ENCODE peak calls at places on chromosome 17, in four cellular contexts. One of them, this sample, is unnamed.

GRCh38 chr17:12644623-12645022 is 21.1 kb upstream of the MYOCD start:
- DNase-seq in WTC11: no peak
- DNase-seq in HepG2: no peak
- DNase-seq in K562: no peak
- DNase-seq in this sample: no peak

GRCh38 chr17:1153795-1154546 is 25.8 kb downstream of the ABR start:
- DNase-seq in HepG2: peak
- DNase-seq in WTC11: peak
- DNase-seq in K562: peak
- DNase-seq in this sample: no peak

GRCh38 chr17:42325026-42325425 is 36.7 kb downstream of the STAT5A start:
- DNase-seq in K562: no peak
- DNase-seq in HepG2: no peak
- DNase-seq in WTC11: no peak
- DNase-seq in this sample: no peak

GRCh38 chr17:29585080-29585751 is 4.2 kb downstream of the GIT1 start:
- DNase-seq in WTC11: no peak
- DNase-seq in HepG2: no peak
- DNase-seq in K562: peak
- DNase-seq in this sample: no peak

GRCh38 chr17:10790491-10791401 is 13.2 kb downstream of the TMEM238L start:
- DNase-seq in HepG2: no peak
- DNase-seq in K562: peak
- DNase-seq in WTC11: no peak
- DNase-seq in this sample: no peak

GRCh38 chr17:37752482-37752881 is 7.6 kb upstream of the HNF1B start:
- DNase-seq in K562: no peak
- DNase-seq in WTC11: no peak
- DNase-seq in HepG2: no peak
- DNase-seq in this sample: no peak

GRCh38 chr17:76546556-76547182 is 6.8 kb downstream of the PRCD start:
- DNase-seq in K562: no peak
- DNase-seq in HepG2: no peak
- DNase-seq in WTC11: no peak
- DNase-seq in this sample: no peak

GRCh38 chr17:65785109-65785508 is 223.7 kb upstream of the AXIN2 start:
- DNase-seq in K562: no peak
- DNase-seq in HepG2: peak
- DNase-seq in WTC11: no peak
- DNase-seq in this sample: no peak

GRCh38 chr17:76153202-76153601 is 12.2 kb upstream of the FOXJ1 start:
- DNase-seq in WTC11: peak
- DNase-seq in K562: no peak
- DNase-seq in HepG2: no peak
- DNase-seq in this sample: no peak

GRCh38 chr17:74235040-74235581 is 21.7 kb downstream of the TTYH2 start:
- DNase-seq in K562: peak
- DNase-seq in HepG2: no peak
- DNase-seq in WTC11: no peak
- DNase-seq in this sample: peak

GRCh38 chr17:55420067-55420775 is 1.4 kb downstream of the MMD start:
- DNase-seq in WTC11: no peak
- DNase-seq in HepG2: no peak
- DNase-seq in K562: no peak
- DNase-seq in this sample: no peak

GRCh38 chr17:40112718-40113109 is 9.1 kb upstream of the MSL1 start:
- DNase-seq in HepG2: no peak
- DNase-seq in K562: no peak
- DNase-seq in WTC11: no peak
- DNase-seq in this sample: no peak

GRCh38 chr17:323181-323580 is 29.4 kb downstream of the RPH3AL start:
- DNase-seq in WTC11: no peak
- DNase-seq in HepG2: no peak
- DNase-seq in K562: no peak
- DNase-seq in this sample: no peak

GRCh38 chr17:69327060-69327831 is at the start of gene ABCA5:
- DNase-seq in WTC11: peak
- DNase-seq in K562: peak
- DNase-seq in HepG2: peak
- DNase-seq in this sample: peak

GRCh38 chr17:69323806-69324205 is 3.1 kb downstream of the ABCA5 start:
- DNase-seq in HepG2: no peak
- DNase-seq in K562: no peak
- DNase-seq in WTC11: no peak
- DNase-seq in this sample: no peak

GRCh38 chr17:69325518-69326301 is 1.2 kb downstream of the ABCA5 start:
- DNase-seq in WTC11: no peak
- DNase-seq in HepG2: peak
- DNase-seq in K562: no peak
- DNase-seq in this sample: no peak

GRCh38 chr17:69331746-69332145 is 4.8 kb upstream of the ABCA5 start:
- DNase-seq in HepG2: no peak
- DNase-seq in K562: no peak
- DNase-seq in WTC11: no peak
- DNase-seq in this sample: no peak

DNA sequence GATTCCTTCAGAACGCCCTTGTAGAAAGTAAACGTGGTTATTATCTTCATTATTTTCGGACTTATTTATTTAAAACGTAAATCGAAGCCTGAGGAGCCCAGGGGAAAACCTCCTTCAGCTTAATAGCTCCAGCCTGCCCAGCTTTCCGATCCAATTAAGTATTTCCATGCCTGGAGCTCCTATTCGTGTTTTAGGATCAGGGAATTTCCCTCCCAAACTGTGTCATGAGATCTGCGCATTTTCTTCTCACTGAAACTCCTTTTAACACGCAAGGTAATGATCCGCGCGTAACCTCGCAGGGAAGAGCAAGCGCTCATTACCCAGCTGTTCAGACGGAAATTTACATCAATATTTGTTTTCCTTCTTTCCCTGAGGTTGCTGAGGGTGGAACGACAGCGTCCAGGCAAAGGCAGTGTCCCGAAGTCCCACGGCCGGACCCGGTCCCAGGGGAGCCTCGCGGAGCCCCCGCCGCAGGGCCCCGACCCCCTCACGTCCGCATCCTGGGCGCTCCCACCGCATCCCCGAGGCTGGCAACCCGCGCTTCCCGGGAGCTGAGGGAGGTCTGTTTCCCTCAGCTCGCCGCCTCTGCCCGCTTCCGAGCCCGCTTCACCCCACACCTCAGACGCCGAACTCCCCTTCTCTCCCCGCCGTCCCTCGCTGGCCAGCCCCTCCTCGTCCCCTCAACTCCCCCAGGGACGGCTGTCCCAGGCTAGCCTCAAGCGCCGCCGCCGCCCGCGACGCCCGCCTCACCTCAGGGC is 452 bp downstream of the ABCA5 start:
- DNase-seq in K562: no peak
- DNase-seq in HepG2: peak
- DNase-seq in WTC11: no peak
- DNase-seq in this sample: no peak
- TF ChIP-seq CREM in K562: no peak
- TF ChIP-seq CREM in HepG2: no peak
- TF ChIP-seq CREM in WTC11: no peak
- TF ChIP-seq CREM in this sample: peak

DNA sequence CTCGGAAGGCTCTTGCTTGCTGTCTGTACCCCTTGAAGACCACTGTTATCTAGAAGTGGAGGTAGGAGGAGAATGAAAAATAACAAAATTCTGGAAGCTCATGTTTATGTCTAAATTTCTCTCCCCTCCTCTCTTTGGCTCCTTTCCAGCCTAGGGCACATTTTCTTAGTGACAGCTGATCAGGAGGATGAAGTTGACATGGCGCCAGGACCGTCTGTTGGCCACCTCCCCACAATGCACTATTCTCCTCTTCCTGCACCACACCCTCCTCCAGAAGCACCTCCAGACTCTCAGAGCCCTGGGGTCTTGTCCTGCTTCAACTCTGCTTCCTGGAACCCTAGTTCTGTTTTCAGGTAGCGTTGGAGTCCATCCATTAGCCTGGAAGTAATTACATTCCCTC is 25.5 kb upstream of the SSTR2 start:
- DNase-seq in HepG2: no peak
- DNase-seq in K562: no peak
- DNase-seq in WTC11: no peak
- DNase-seq in this sample: no peak
- TF ChIP-seq CREM in HepG2: no peak
- TF ChIP-seq CREM in K562: no peak
- TF ChIP-seq CREM in WTC11: no peak
- TF ChIP-seq CREM in this sample: no peak

GRCh38 chr17:32117399-32117798 is 24.9 kb upstream of the RHOT1 start:
- DNase-seq in HepG2: no peak
- DNase-seq in WTC11: no peak
- DNase-seq in K562: no peak
- DNase-seq in this sample: no peak
- TF ChIP-seq CREM in HepG2: no peak
- TF ChIP-seq CREM in WTC11: no peak
- TF ChIP-seq CREM in K562: no peak
- TF ChIP-seq CREM in this sample: no peak

GRCh38 chr17:81871387-81872120 is 417 bp upstream of the ARHGDIA start:
- DNase-seq in K562: peak
- DNase-seq in WTC11: peak
- DNase-seq in HepG2: peak
- DNase-seq in this sample: peak

GRCh38 chr17:81869221-81870154 is 1.6 kb downstream of the ARHGDIA start:
- DNase-seq in K562: peak
- DNase-seq in WTC11: peak
- DNase-seq in HepG2: no peak
- DNase-seq in this sample: no peak

GRCh38 chr17:81870978-81871386 is at the start of gene ARHGDIA:
- DNase-seq in K562: no peak
- DNase-seq in HepG2: no peak
- DNase-seq in WTC11: no peak
- DNase-seq in this sample: no peak

GRCh38 chr17:81868674-81869220 is 2.4 kb downstream of the ARHGDIA start:
- DNase-seq in WTC11: peak
- DNase-seq in HepG2: peak
- DNase-seq in K562: peak
- DNase-seq in this sample: no peak

GRCh38 chr17:81870155-81870977 is 771 bp downstream of the ARHGDIA start:
- DNase-seq in HepG2: no peak
- DNase-seq in WTC11: peak
- DNase-seq in K562: peak
- DNase-seq in this sample: no peak
- TF ChIP-seq CREM in HepG2: no peak
- TF ChIP-seq CREM in WTC11: no peak
- TF ChIP-seq CREM in K562: no peak
- TF ChIP-seq CREM in this sample: peak

GRCh38 chr17:18262641-18263040 is 2.2 kb downstream of the MIEF2 start:
- DNase-seq in WTC11: no peak
- DNase-seq in HepG2: no peak
- DNase-seq in K562: no peak
- DNase-seq in this sample: no peak
- TF ChIP-seq CREM in WTC11: no peak
- TF ChIP-seq CREM in HepG2: no peak
- TF ChIP-seq CREM in K562: no peak
- TF ChIP-seq CREM in this sample: no peak

This sample was measured in GM12878.